ENCODE peak calls at places on chromosomes 1 and 21, in four cellular contexts. O is fibroblast of the aortic adventitia, G is neural crest cell, Y is fibroblast of pulmonary artery. X is an unnamed sample.

GRCh38 chr1:227894831-227895451 is 52.8 kb downstream of the WNT9A start:
- DNase-seq in O (no peak), G (peak; percentile 1), Y (no peak), X (no peak)

GRCh38 chr1:31751822-31752241 is 12.3 kb downstream of the ADGRB2 start:
- DNase-seq in O (no peak), G (no peak), Y (no peak), X (no peak)

GRCh38 chr1:34332996-34333395 is 156.3 kb downstream of the C1orf94 start:
- DNase-seq in O (no peak), G (no peak), Y (no peak), X (no peak)

GRCh38 chr1:40658895-40659648 is 6.4 kb downstream of the RIMS3 start:
- DNase-seq in O (no peak), G (no peak), Y (no peak), X (peak; percentile 85)

GRCh38 chr1:23904748-23905357 is 8.3 kb downstream of the CNR2 start:
- DNase-seq in O (no peak), G (no peak), Y (no peak), X (no peak)

GRCh38 chr1:200901350-200901749 is 6.7 kb downstream of the INAVA start:
- DNase-seq in O (no peak), G (no peak), Y (no peak), X (no peak)

GRCh38 chr1:230861489-230861888 is 6.8 kb downstream of the C1orf198 start:
- DNase-seq in O (no peak), G (no peak), Y (no peak), X (no peak)

GRCh38 chr1:159986093-159986492 is 32.1 kb upstream of the SLAMF9 start:
- DNase-seq in O (no peak), G (no peak), Y (no peak), X (no peak)

GRCh38 chr1:63454269-63454668 is 68.8 kb downstream of the ITGB3BP start:
- DNase-seq in O (peak; percentile 53), G (no peak), Y (peak; percentile 44), X (no peak)

GRCh38 chr1:32246888-32247273 is at the start of gene FAM167B:
- DNase-seq in O (peak; percentile 96), G (no peak), Y (peak; percentile 91), X (no peak)

GRCh38 chr1:225113265-225113664 is 183.8 kb downstream of the DNAH14 start:
- DNase-seq in O (no peak), G (no peak), Y (no peak), X (no peak)

GRCh38 chr1:59007820-59008598 is 224.2 kb upstream of the JUN start:
- DNase-seq in O (peak; percentile 61), G (no peak), Y (peak; percentile 39), X (no peak)

GRCh38 chr1:38505950-38506349 is 353.6 kb downstream of the RRAGC start:
- DNase-seq in O (no peak), G (no peak), Y (no peak), X (no peak)

GRCh38 chr1:9809122-9809521 is 14.6 kb downstream of the CLSTN1 start:
- DNase-seq in O (no peak), G (no peak), Y (no peak), X (no peak)

GRCh38 chr21:44854664-44855446 is 18.6 kb downstream of the PTTG1IP start:
- DNase-seq in O (no peak), G (no peak), Y (no peak), X (no peak)

GRCh38 chr21:42571391-42572150 is 57.9 kb downstream of the SLC37A1 start:
- DNase-seq in O (no peak), G (no peak), Y (no peak), X (no peak)

GRCh38 chr1:172417552-172417951 is 2.9 kb upstream of the C1orf105 start:
- DNase-seq in O (no peak), G (no peak), Y (no peak), X (no peak)

GRCh38 chr1:204846546-204846945 is 24.1 kb upstream of the NFASC start:
- DNase-seq in O (no peak), G (no peak), Y (no peak), X (no peak)

GRCh38 chr1:76465030-76465429 is 390.5 kb downstream of the ST6GALNAC3 start:
- DNase-seq in O (peak; percentile 2), G (no peak), Y (peak; percentile 29), X (no peak)

GRCh38 chr1:203166192-203166940 is 9.3 kb downstream of the MYBPH start:
- DNase-seq in O (peak; percentile 22), G (no peak), Y (no peak), X (no peak)

GRCh38 chr1:216034506-216034905 is 388.7 kb downstream of the USH2A start:
- DNase-seq in O (no peak), G (no peak), Y (no peak), X (no peak)

GRCh38 chr1:20361805-20362381 is 71.2 kb downstream of the VWA5B1 start:
- DNase-seq in O (peak; percentile 60), G (peak; percentile 81), Y (peak; percentile 54), X (no peak)

GRCh38 chr1:14511856-14512585 is 86.5 kb upstream of the KAZN start:
- DNase-seq in O (no peak), G (no peak), Y (no peak), X (no peak)

GRCh38 chr1:189803364-189803763 is 674.3 kb downstream of the BRINP3 start:
- DNase-seq in O (no peak), G (no peak), Y (no peak), X (no peak)

GRCh38 chr1:224067621-224068457 is 46.1 kb upstream of the FBXO28 start:
- DNase-seq in O (peak; percentile 15), G (no peak), Y (peak; percentile 42), X (no peak)

GRCh38 chr1:89213347-89213746 is 14.6 kb upstream of the GBP4 start:
- DNase-seq in O (no peak), G (no peak), Y (no peak), X (no peak)

GRCh38 chr1:16367258-16367967 is 371 bp downstream of the SZRD1 start:
- DNase-seq in O (peak; percentile 90), G (peak; percentile 60), Y (peak; percentile 87), X (no peak)

GRCh38 chr1:19384113-19384512 is 72.0 kb downstream of the SLC66A1 start:
- DNase-seq in O (peak; percentile 56), G (no peak), Y (peak; percentile 62), X (no peak)

GRCh38 chr1:32204943-32205361 is 519 bp upstream of the IQCC start:
- DNase-seq in O (no peak), G (no peak), Y (no peak), X (no peak)

GRCh38 chr1:5238351-5239123 is 584.1 kb downstream of the AJAP1 start:
- DNase-seq in O (no peak), G (no peak), Y (no peak), X (no peak)

GRCh38 chr21:32371913-32372314 is 20.9 kb downstream of the URB1 start:
- DNase-seq in O (peak; percentile 90), G (no peak), Y (peak; percentile 93), X (no peak)

GRCh38 chr1:109776206-109776835 is 12.6 kb upstream of the EPS8L3 start:
- DNase-seq in O (no peak), G (no peak), Y (no peak), X (no peak)

GRCh38 chr1:20551945-20552727 is at the start of gene FAM43B:
- DNase-seq in O (peak; percentile 10), G (peak; percentile 60), Y (peak; percentile 24), X (peak; percentile 52)

GRCh38 chr1:61332796-61333195 is 250.4 kb downstream of the NFIA start:
- DNase-seq in O (no peak), G (no peak), Y (no peak), X (no peak)

GRCh38 chr1:25338188-25338981 is at the start of gene TMEM50A:
- DNase-seq in O (peak; percentile 82), G (peak; percentile 90), Y (peak; percentile 86), X (peak; percentile 56)

DNA sequence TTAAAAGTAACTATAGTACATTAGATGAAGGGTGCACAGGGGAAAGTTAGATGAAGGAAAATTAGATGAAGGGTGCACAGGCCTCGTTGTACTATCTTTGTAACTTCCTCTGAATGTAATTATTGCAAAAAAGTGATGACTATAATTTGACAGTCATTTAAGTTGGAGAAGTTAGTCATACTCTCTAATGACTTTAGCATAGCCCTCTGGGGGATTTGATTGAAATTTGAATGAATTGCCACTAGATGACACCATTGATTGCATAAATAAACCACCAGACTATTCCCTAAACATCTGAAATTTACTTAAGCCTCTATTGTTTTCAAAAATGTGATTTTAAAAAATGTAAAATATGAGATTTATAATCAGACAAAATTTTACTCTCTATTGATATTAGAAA is 102.6 kb downstream of the TPR start:
- DNase-seq in O (no peak), G (no peak), Y (no peak), X (no peak)
- TF ChIP-seq CTCF in O (no peak), G (no peak), Y (no peak), X (peak; percentile 9)

DNA sequence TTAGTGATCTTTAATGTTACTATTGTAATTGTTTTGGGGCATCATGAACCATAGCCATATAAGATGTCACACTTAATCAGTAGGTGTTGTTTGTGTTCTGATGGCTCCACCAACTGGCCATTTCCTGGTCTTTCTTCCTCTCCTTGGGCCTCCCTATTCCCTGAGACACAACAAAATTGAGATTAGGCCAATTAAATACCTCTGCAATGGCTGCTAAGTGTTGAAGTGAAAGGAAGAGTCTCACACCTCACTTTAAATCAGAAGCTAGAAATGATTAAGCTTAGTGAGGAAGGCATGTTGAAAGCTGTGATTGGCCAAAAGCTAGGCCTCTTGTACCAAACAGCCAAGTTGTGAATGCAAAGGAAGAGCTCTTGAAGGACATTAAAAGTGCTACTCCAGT is 30.7 kb downstream of the PPP2R5A start:
- DNase-seq in O (peak; percentile 58), G (no peak), Y (peak; percentile 46), X (no peak)
- TF ChIP-seq CTCF in O (peak; percentile 46), G (no peak), Y (peak; percentile 23), X (peak; percentile 27)

DNA sequence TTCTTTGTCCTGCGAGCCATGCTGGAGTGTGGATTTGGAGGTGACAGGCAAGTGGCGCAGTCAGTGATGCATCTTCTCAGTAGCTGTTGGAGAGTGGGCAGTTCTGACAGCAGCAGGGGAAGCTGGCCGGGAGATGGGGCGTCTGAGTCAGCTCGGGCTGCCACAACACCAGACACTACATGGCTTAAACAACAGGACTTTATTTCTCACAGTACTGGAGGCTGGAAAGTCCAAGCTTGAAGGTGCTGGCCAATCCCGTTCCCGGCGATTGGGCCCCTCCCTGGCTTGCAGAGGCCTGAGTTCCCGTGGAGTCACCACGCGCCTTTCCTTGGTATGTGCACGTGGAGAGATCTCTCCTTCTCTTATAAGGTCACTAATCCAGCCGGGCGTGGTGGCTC is 16.6 kb downstream of the SLC27A3 start:
- DNase-seq in O (no peak), G (no peak), Y (no peak), X (no peak)
- TF ChIP-seq CTCF in O (no peak), G (no peak), Y (no peak), X (no peak)

GRCh38 chr1:7264101-7264500 is 478.8 kb downstream of the CAMTA1 start:
- DNase-seq in O (no peak), G (no peak), Y (no peak), X (no peak)
- TF ChIP-seq CTCF in O (no peak), G (no peak), Y (no peak), X (no peak)

GRCh38 chr1:192862271-192862670 is 53.4 kb downstream of the RGS2 start:
- DNase-seq in O (no peak), G (no peak), Y (no peak), X (no peak)
- TF ChIP-seq CTCF in O (no peak), G (no peak), Y (no peak), X (no peak)

DNA sequence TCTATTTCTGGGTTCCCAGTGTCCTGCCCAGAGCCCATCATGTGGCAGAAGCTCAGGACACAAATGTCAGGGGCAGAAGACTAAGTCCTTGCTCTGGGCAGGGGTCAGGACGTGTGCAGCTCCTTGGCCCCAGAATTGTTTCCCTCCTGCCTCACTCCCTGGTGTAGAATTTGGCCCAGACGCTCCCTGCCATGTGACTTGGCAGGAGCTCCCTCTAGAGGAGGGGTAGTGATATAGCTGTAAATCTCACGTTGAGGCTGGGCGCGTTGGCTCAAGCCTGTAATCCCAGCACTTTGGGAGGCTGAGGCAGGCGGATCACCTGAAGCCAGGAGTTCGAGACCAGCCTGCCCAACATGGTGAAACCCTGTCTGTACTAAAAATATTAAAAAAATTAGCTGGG is 91.2 kb downstream of the UBIAD1 start:
- DNase-seq in O (no peak), G (no peak), Y (no peak), X (no peak)
- TF ChIP-seq CTCF in O (no peak), G (peak; percentile 48), Y (no peak), X (peak; percentile 45)